ENCODE peak calls at places on chromosomes 11 and 22, in four cellular contexts. W is fibroblast of lung, D is DND-41, K is cardiac muscle cell. S is an unnamed sample.

GRCh38 chr11:76076749-76077148 is 129.6 kb downstream of the WNT11 start:
- DNase-seq in W (no peak), D (no peak), K (no peak), S (no peak)

GRCh38 chr11:17371614-17372013 is 16.8 kb downstream of the KCNJ11 start:
- DNase-seq in W (peak; percentile 67), D (no peak), K (peak; percentile 66), S (no peak)

GRCh38 chr11:59380263-59381059 is 21.8 kb downstream of the OR5AN1 start:
- DNase-seq in W (no peak), D (no peak), K (no peak), S (no peak)

GRCh38 chr22:36405221-36405631 is 17.5 kb upstream of the MYH9 start:
- DNase-seq in W (no peak), D (peak; percentile 48), K (no peak), S (no peak)

GRCh38 chr11:90288207-90288821 is 65.5 kb upstream of the CHORDC1 start:
- DNase-seq in W (peak; percentile 38), D (no peak), K (peak; percentile 9), S (peak; percentile 2)

GRCh38 chr22:44271010-44271500 is 41.7 kb downstream of the SHISAL1 start:
- DNase-seq in W (no peak), D (no peak), K (no peak), S (no peak)

GRCh38 chr11:65262381-65262680 is 569 bp downstream of the POLA2 start:
- DNase-seq in W (peak; percentile 59), D (peak; percentile 61), K (no peak), S (no peak)

GRCh38 chr11:65095974-65096806 is at the start of gene VPS51:
- DNase-seq in W (peak; percentile 94), D (peak; percentile 87), K (peak; percentile 95), S (peak; percentile 89)

GRCh38 chr11:24386551-24387404 is 110.1 kb upstream of the LUZP2 start:
- DNase-seq in W (peak; percentile 69), D (no peak), K (peak; percentile 61), S (no peak)

GRCh38 chr11:67638535-67639437 is 777 bp downstream of the TBX10 start:
- DNase-seq in W (no peak), D (no peak), K (no peak), S (no peak)

DNA sequence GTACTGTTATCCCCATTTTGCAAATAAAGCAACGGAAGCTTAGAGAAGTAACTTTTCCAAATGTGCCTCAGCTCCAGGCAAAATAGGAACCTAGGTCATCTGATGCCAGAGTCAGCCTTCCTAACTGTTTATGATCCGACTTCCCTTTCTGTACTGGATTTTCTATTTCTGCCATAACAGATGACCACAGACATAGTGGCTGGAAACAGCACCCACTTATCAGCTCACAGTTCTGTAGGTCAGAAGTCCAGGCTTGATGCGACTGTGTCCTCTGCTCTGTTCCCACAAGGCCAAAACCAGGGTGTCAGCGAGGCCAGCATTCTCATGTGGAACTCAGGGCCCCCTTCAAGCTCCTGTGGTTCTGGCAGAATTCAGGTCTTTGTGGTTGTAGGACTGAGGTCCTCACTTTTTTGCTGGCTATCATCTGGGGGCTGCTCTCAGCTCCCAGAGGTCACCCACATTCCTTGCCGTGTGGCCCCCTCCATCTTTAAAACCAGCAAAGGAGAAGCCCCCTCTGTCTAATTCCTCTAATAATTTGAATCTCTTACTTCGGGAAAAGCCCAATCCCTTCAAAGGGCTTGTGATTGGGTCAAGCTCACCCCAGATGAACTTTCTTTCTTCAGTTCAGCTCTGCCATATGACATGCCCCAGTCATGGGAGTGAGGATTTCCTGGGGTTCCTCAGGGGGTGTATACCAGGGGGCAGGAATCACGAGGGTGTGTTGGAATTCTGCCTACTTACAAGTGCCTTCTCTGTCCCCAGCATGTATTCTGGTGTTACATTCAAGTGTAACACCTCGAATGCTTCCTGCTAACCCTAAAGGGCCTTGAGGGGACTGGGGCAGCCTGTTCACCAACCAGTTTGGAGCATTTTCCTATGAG is 15.3 kb downstream of the KCNJ5 start:
- DNase-seq in W (no peak), D (no peak), K (no peak), S (no peak)
- H3K4me3 ChIP-seq in W (no peak overlapping the region), D (no peak overlapping the region), K (peak overlapping the region; percentile 16), S (peak overlapping the region; percentile 62)

DNA sequence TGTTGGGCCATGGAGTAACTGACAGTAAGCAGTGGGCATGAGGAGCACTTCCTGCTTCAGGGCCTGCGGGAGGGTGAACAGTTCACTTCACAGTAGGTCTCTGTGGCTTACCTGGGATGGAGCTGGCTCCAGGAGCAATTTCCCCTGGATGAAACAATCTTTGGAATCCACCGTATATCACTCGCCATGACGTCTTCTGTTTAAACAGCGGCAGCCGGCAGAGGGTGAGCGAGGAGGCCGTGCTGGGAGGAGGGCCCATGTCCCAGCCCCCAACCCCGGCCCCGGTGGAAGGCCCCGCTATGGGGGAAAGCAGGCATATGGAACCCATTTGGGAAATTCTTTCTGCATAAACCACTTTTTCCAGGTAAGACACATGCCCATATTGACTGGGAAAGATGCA is 40.1 kb downstream of the SMIM38 start:
- DNase-seq in W (no peak), D (no peak), K (no peak), S (no peak)
- H3K4me1 ChIP-seq in W (no peaks in the 10 kb centered on the region), D (no peaks in the 10 kb centered on the region), K (peaks cover 17% of the 10 kb centered on the region), S (peaks cover 5% of the 10 kb centered on the region)

GRCh38 chr22:42581762-42582716 is 28.3 kb downstream of the SERHL2 start:
- DNase-seq in W (peak; percentile 65), D (peak; percentile 88), K (peak; percentile 82), S (peak; percentile 73)
- H3K4me3 ChIP-seq in W (peak overlapping the region; percentile 68), D (peak overlapping the region; percentile 85), K (peak overlapping the region; percentile 96), S (peak overlapping the region; percentile 75)

DNA sequence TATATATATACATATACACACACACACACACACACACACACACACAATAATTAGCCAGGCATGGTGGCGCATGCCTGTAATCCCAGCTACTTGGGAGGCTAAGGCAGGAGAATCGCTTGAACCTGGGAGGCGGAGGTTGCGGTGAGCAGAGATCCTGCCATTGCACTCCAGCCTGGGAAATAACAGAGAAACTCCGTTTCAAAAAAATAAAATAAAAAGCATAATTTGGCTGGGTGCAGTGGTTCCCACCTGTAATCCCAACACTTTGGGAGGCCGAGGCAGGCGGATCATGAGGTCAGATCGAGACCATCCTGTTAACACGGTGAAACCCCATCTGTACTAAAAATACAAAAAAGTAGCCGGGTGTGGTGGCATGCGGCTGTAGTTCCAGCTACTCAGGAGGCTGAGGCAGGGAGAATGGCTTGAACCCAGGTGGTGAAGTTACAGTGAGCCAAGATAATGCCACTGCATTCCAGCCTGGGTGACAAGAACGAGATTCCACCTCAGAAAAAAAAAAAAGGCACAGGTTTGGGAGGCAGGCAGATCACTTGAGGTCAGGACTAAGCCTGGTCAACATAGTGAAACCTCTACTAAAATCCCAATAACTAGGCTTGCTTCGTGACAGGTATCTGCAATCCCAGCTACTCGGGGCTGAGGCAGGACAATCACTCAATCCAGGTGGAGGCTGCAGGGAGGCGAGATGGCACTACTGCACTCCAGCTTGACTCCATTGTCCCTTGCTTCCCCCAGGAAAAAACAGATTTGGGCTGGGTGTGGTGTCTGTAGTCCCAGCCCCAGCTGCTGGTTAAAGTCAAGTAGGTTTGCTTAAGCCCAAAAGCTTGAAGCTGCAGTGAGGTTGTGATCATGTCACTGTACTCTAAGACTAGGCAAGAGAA is 11.8 kb upstream of the WDR74 start:
- DNase-seq in W (no peak), D (peak; percentile 47), K (no peak), S (no peak)
- H3K4me1 ChIP-seq in W (peaks cover 8% of the 10 kb centered on the region), D (peaks cover 24% of the 10 kb centered on the region), K (peaks cover 10% of the 10 kb centered on the region), S (peaks cover 33% of the 10 kb centered on the region)

DNA sequence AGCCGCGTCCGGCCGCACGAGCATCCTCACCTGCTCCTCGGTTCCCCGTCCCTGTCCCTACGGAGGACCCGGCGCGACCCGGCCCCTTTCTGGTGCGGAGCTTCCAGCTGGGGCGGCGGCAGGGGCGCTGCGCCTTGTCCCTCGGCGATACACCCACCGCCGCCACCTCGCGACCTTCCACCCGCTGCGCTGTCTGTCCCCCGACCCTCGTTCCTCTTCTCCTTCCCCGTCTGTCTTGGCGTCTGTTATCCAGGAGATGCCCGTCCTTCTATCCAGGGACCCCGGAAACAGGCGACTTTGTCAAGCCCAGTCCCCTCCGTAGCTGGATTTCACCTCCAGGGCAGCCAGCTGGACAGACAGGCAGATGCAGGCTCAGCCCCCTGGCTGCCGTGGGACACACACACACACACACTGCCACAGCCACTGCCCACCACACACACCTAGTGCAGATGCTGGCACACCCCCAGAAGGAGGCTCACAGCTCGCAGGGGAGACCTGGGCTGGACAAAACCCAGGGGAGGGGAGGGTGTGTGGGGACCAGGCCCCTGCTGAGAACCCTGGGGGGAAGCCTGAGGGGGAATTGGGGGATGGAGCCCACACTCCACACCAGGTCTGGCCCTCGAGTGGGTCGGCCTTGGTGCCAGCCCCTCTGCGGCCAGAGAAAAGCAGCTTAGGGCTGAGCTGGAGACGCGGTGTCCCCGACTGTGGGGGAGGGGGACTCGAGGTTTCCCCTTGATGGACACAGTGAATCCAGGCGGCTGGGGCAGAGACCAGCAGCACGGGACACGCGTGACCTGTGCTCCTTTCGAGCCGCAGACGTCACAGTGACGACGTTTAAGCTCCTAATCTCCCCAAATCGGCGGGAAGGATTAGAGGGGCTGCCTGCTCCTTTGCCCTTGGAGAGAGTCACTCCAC is 781 bp downstream of the DRD4 start:
- DNase-seq in W (no peak), D (no peak), K (no peak), S (no peak)
- H3K4me3 ChIP-seq in W (no peak overlapping the region), D (no peak overlapping the region), K (peak overlapping the region; percentile 12), S (no peak overlapping the region)

DNA sequence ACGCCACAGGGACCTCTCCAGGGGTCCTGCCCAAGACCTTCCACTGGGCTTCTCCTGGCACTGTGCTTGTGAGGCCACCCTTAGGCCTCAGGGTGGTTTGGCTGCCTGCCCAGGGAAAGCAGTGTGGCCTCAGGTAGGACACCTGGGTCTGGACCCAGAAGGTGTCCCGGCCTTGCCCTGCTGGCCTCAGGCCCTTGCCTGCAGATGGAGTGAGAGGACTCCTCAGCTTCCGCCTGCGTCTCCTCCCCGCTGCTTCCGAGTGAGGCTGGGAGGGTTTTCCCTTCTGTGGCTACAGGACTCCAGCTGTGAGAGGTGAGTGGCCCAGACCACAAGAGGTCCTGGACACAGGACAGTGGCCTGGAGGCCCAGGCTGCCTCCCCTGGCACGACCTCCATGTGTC is 60.4 kb downstream of the WNT7B start:
- DNase-seq in W (no peak), D (no peak), K (no peak), S (no peak)
- H3K4me1 ChIP-seq in W (no peaks in the 10 kb centered on the region), D (no peaks in the 10 kb centered on the region), K (no peaks in the 10 kb centered on the region), S (no peaks in the 10 kb centered on the region)

DNA sequence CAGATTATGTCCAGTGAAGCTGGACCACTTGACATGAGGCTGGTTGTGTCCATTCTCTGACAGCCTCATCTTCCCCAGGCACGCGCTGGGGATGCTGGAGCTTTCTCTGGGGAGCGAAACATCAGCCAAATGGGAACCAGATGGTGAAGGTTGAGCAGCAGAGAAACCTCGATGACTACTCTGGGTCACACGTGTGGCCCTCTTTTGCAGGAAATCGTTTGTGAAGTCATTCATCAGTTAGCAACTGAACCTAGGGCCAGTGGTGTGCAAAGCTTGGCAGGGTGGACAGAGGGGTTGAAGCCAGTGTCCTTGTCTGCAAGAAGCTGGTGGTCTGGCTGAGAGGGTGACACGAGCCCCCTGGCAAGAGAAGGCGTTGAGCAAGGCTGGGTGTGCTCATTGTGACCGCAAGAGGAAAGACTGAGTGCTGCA is 109.8 kb downstream of the ZBTB16 start:
- DNase-seq in W (peak; percentile 60), D (no peak), K (no peak), S (no peak)
- H3K4me3 ChIP-seq in W (no peak overlapping the region), D (no peak overlapping the region), K (no peak overlapping the region), S (no peak overlapping the region)

GRCh38 chr11:123527947-123528346 is 97.9 kb downstream of the GRAMD1B start:
- DNase-seq in W (no peak), D (no peak), K (no peak), S (no peak)

GRCh38 chr11:123525511-123525918 is 95.4 kb downstream of the GRAMD1B start:
- DNase-seq in W (no peak), D (no peak), K (no peak), S (no peak)

GRCh38 chr11:123526918-123527317 is 96.8 kb downstream of the GRAMD1B start:
- DNase-seq in W (no peak), D (no peak), K (no peak), S (no peak)

GRCh38 chr11:123526027-123526805 is 96.1 kb downstream of the GRAMD1B start:
- DNase-seq in W (no peak), D (no peak), K (no peak), S (no peak)

GRCh38 chr11:123527526-123527925 is 97.5 kb downstream of the GRAMD1B start:
- DNase-seq in W (no peak), D (no peak), K (no peak), S (no peak)
- H3K4me1 ChIP-seq in W (no peaks in the 10 kb centered on the region), D (no peaks in the 10 kb centered on the region), K (peaks cover 11% of the 10 kb centered on the region), S (no peaks in the 10 kb centered on the region)